ENCODE peak calls at places on chromosomes 16 and 17, in five cellular contexts. One of them, this sample, is unnamed.

GRCh38 chr17:50935201-50936124 is 69.3 kb upstream of the TOB1 start:
- DNase-seq in Kasumi-1: no peak
- DNase-seq in C1 segment of cervical spinal cord: peak
- DNase-seq in NCI-H345: no peak
- DNase-seq in keratinocyte: no peak
- DNase-seq in this sample: peak

GRCh38 chr17:11499881-11500280 is 98.4 kb upstream of the DNAH9 start:
- DNase-seq in Kasumi-1: no peak
- DNase-seq in C1 segment of cervical spinal cord: no peak
- DNase-seq in NCI-H345: no peak
- DNase-seq in keratinocyte: no peak
- DNase-seq in this sample: no peak

GRCh38 chr17:41329279-41329925 is 13.9 kb upstream of the KRTAP17-1 start:
- DNase-seq in Kasumi-1: no peak
- DNase-seq in C1 segment of cervical spinal cord: no peak
- DNase-seq in NCI-H345: peak
- DNase-seq in keratinocyte: no peak
- DNase-seq in this sample: no peak

GRCh38 chr16:10993649-10994048 is 49.3 kb downstream of the CLEC16A start:
- DNase-seq in Kasumi-1: no peak
- DNase-seq in C1 segment of cervical spinal cord: no peak
- DNase-seq in NCI-H345: no peak
- DNase-seq in keratinocyte: no peak
- DNase-seq in this sample: no peak

GRCh38 chr16:30447512-30448226 is 2.0 kb upstream of the SEPHS2 start:
- DNase-seq in Kasumi-1: no peak
- DNase-seq in C1 segment of cervical spinal cord: no peak
- DNase-seq in NCI-H345: no peak
- DNase-seq in keratinocyte: no peak
- DNase-seq in this sample: no peak

GRCh38 chr16:12930881-12931280 is 29.5 kb downstream of the SHISA9 start:
- DNase-seq in Kasumi-1: no peak
- DNase-seq in C1 segment of cervical spinal cord: no peak
- DNase-seq in NCI-H345: no peak
- DNase-seq in keratinocyte: no peak
- DNase-seq in this sample: no peak

GRCh38 chr17:45248132-45248936 is 13.6 kb downstream of the SPATA32 start:
- DNase-seq in Kasumi-1: peak
- DNase-seq in C1 segment of cervical spinal cord: no peak
- DNase-seq in NCI-H345: peak
- DNase-seq in keratinocyte: no peak
- DNase-seq in this sample: no peak

GRCh38 chr16:2785101-2785991 is 2.0 kb downstream of the PRSS33 start:
- DNase-seq in Kasumi-1: no peak
- DNase-seq in C1 segment of cervical spinal cord: no peak
- DNase-seq in NCI-H345: no peak
- DNase-seq in keratinocyte: no peak
- DNase-seq in this sample: no peak

GRCh38 chr17:35289222-35289621 is 46.4 kb downstream of the SLFN5 start:
- DNase-seq in Kasumi-1: no peak
- DNase-seq in C1 segment of cervical spinal cord: no peak
- DNase-seq in NCI-H345: no peak
- DNase-seq in keratinocyte: no peak
- DNase-seq in this sample: no peak

GRCh38 chr17:82334204-82334621 is 647 bp upstream of the SECTM1 start:
- DNase-seq in Kasumi-1: no peak
- DNase-seq in C1 segment of cervical spinal cord: no peak
- DNase-seq in NCI-H345: no peak
- DNase-seq in keratinocyte: no peak
- DNase-seq in this sample: no peak

GRCh38 chr16:69386596-69386995 is 789 bp upstream of the TERF2 start:
- DNase-seq in Kasumi-1: no peak
- DNase-seq in C1 segment of cervical spinal cord: no peak
- DNase-seq in NCI-H345: no peak
- DNase-seq in keratinocyte: no peak
- DNase-seq in this sample: no peak

GRCh38 chr16:17084134-17084533 is 386.6 kb downstream of the XYLT1 start:
- DNase-seq in Kasumi-1: no peak
- DNase-seq in C1 segment of cervical spinal cord: no peak
- DNase-seq in NCI-H345: no peak
- DNase-seq in keratinocyte: no peak
- DNase-seq in this sample: no peak

GRCh38 chr17:27446569-27447301 is 9.5 kb upstream of the KSR1 start:
- DNase-seq in Kasumi-1: no peak
- DNase-seq in C1 segment of cervical spinal cord: no peak
- DNase-seq in NCI-H345: no peak
- DNase-seq in keratinocyte: no peak
- DNase-seq in this sample: no peak